ENCODE peak calls at places on chromosomes 11 and 22, in six cellular contexts. One of them, this sample, is unnamed.

GRCh38 chr22:36577019-36577418 is 48.1 kb upstream of the EIF3D start:
- DNase-seq in natural killer cell: no peak
- DNase-seq in AG04449: peak
- DNase-seq in dorsolateral prefrontal cortex: no peak
- DNase-seq in lower lobe of right lung: no peak
- DNase-seq in fibroblast of pulmonary artery: peak
- DNase-seq in this sample: no peak

GRCh38 chr22:40463017-40463631 is 92.7 kb downstream of the SGSM3 start:
- DNase-seq in natural killer cell: peak
- DNase-seq in AG04449: no peak
- DNase-seq in dorsolateral prefrontal cortex: no peak
- DNase-seq in lower lobe of right lung: no peak
- DNase-seq in fibroblast of pulmonary artery: no peak
- DNase-seq in this sample: no peak

GRCh38 chr11:76419896-76420295 is 24.9 kb upstream of the EMSY start:
- DNase-seq in natural killer cell: no peak
- DNase-seq in AG04449: no peak
- DNase-seq in dorsolateral prefrontal cortex: no peak
- DNase-seq in lower lobe of right lung: no peak
- DNase-seq in fibroblast of pulmonary artery: no peak
- DNase-seq in this sample: no peak

GRCh38 chr11:102592634-102593581 is 32.2 kb downstream of the MMP20 start:
- DNase-seq in natural killer cell: no peak
- DNase-seq in AG04449: no peak
- DNase-seq in dorsolateral prefrontal cortex: no peak
- DNase-seq in lower lobe of right lung: no peak
- DNase-seq in fibroblast of pulmonary artery: peak
- DNase-seq in this sample: no peak

GRCh38 chr22:27100789-27101188 is 443.4 kb downstream of the MIAT start:
- DNase-seq in natural killer cell: no peak
- DNase-seq in AG04449: no peak
- DNase-seq in dorsolateral prefrontal cortex: no peak
- DNase-seq in lower lobe of right lung: no peak
- DNase-seq in fibroblast of pulmonary artery: peak
- DNase-seq in this sample: no peak

GRCh38 chr22:17191163-17191562 is 28.1 kb downstream of the ADA2 start:
- DNase-seq in natural killer cell: no peak
- DNase-seq in AG04449: no peak
- DNase-seq in dorsolateral prefrontal cortex: no peak
- DNase-seq in lower lobe of right lung: no peak
- DNase-seq in fibroblast of pulmonary artery: no peak
- DNase-seq in this sample: no peak

GRCh38 chr11:13487661-13488030 is 8.2 kb downstream of the PTH start:
- DNase-seq in natural killer cell: no peak
- DNase-seq in AG04449: no peak
- DNase-seq in dorsolateral prefrontal cortex: no peak
- DNase-seq in lower lobe of right lung: no peak
- DNase-seq in fibroblast of pulmonary artery: peak
- DNase-seq in this sample: no peak

GRCh38 chr22:43417555-43417954 is 5.7 kb downstream of the MPPED1 start:
- DNase-seq in natural killer cell: no peak
- DNase-seq in AG04449: no peak
- DNase-seq in dorsolateral prefrontal cortex: no peak
- DNase-seq in lower lobe of right lung: no peak
- DNase-seq in fibroblast of pulmonary artery: no peak
- DNase-seq in this sample: no peak

GRCh38 chr11:121649798-121650197 is 197.0 kb upstream of the SORL1-AS1 start:
- DNase-seq in natural killer cell: no peak
- DNase-seq in AG04449: no peak
- DNase-seq in dorsolateral prefrontal cortex: no peak
- DNase-seq in lower lobe of right lung: no peak
- DNase-seq in fibroblast of pulmonary artery: no peak
- DNase-seq in this sample: no peak

GRCh38 chr22:19482297-19482696 is 2.6 kb downstream of the CDC45 start:
- DNase-seq in natural killer cell: no peak
- DNase-seq in AG04449: no peak
- DNase-seq in dorsolateral prefrontal cortex: no peak
- DNase-seq in lower lobe of right lung: no peak
- DNase-seq in fibroblast of pulmonary artery: no peak
- DNase-seq in this sample: no peak

GRCh38 chr11:12235549-12235944 is 125.2 kb downstream of the MICAL2 start:
- DNase-seq in natural killer cell: no peak
- DNase-seq in AG04449: no peak
- DNase-seq in dorsolateral prefrontal cortex: no peak
- DNase-seq in lower lobe of right lung: no peak
- DNase-seq in fibroblast of pulmonary artery: peak
- DNase-seq in this sample: no peak

GRCh38 chr11:126284829-126285228 is 1.9 kb downstream of the TIRAP start:
- DNase-seq in natural killer cell: no peak
- DNase-seq in AG04449: peak
- DNase-seq in dorsolateral prefrontal cortex: peak
- DNase-seq in lower lobe of right lung: no peak
- DNase-seq in fibroblast of pulmonary artery: peak
- DNase-seq in this sample: peak

GRCh38 chr11:34345012-34345804 is 12.6 kb downstream of the ABTB2 start:
- DNase-seq in natural killer cell: no peak
- DNase-seq in AG04449: no peak
- DNase-seq in dorsolateral prefrontal cortex: no peak
- DNase-seq in lower lobe of right lung: no peak
- DNase-seq in fibroblast of pulmonary artery: peak
- DNase-seq in this sample: no peak

GRCh38 chr11:33063326-33063775 is 24.0 kb downstream of the TCP11L1 start:
- DNase-seq in natural killer cell: no peak
- DNase-seq in AG04449: no peak
- DNase-seq in dorsolateral prefrontal cortex: no peak
- DNase-seq in lower lobe of right lung: no peak
- DNase-seq in fibroblast of pulmonary artery: peak
- DNase-seq in this sample: no peak

GRCh38 chr11:129852125-129852740 is 36.6 kb downstream of the TMEM45B start:
- DNase-seq in natural killer cell: no peak
- DNase-seq in AG04449: no peak
- DNase-seq in dorsolateral prefrontal cortex: no peak
- DNase-seq in lower lobe of right lung: no peak
- DNase-seq in fibroblast of pulmonary artery: no peak
- DNase-seq in this sample: no peak

DNA sequence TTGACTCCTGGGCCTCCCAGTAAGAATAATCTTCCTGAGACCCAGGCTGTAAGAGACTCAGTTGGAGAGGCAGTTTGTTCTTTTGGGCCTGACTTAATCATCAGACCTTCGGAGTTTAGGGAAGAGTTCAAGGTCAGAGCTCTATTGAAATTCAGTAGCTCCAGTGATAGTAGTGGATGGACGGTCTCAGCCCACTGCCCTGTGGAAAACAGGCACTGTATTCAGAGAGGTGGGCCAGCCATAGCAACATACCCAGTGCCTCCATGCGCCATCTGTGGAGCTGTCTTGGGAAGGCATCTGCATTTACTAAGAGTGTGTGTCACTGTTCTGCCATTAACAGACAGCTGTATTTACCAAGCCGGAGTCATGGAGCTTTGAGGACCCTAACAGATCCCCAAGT is 2.9 kb downstream of the SMARCB1 start:
- DNase-seq in natural killer cell: no peak
- DNase-seq in AG04449: no peak
- DNase-seq in dorsolateral prefrontal cortex: no peak
- DNase-seq in lower lobe of right lung: peak
- DNase-seq in fibroblast of pulmonary artery: no peak
- DNase-seq in this sample: no peak
- TF ChIP-seq CTCF in natural killer cell: no peak
- TF ChIP-seq CTCF in AG04449: no peak
- TF ChIP-seq CTCF in dorsolateral prefrontal cortex: no peak
- TF ChIP-seq CTCF in lower lobe of right lung: no peak
- TF ChIP-seq CTCF in fibroblast of pulmonary artery: peak
- TF ChIP-seq CTCF in this sample: no peak

GRCh38 chr11:15852179-15852578 is 504.2 kb downstream of the SOX6 start:
- DNase-seq in natural killer cell: no peak
- DNase-seq in AG04449: no peak
- DNase-seq in dorsolateral prefrontal cortex: no peak
- DNase-seq in lower lobe of right lung: no peak
- DNase-seq in fibroblast of pulmonary artery: peak
- DNase-seq in this sample: no peak
- TF ChIP-seq CTCF in natural killer cell: no peak
- TF ChIP-seq CTCF in AG04449: peak
- TF ChIP-seq CTCF in dorsolateral prefrontal cortex: peak
- TF ChIP-seq CTCF in lower lobe of right lung: peak
- TF ChIP-seq CTCF in fibroblast of pulmonary artery: peak
- TF ChIP-seq CTCF in this sample: no peak

GRCh38 chr11:82775736-82776346 is 42.2 kb upstream of the FAM181B start:
- DNase-seq in natural killer cell: no peak
- DNase-seq in AG04449: no peak
- DNase-seq in dorsolateral prefrontal cortex: no peak
- DNase-seq in lower lobe of right lung: no peak
- DNase-seq in fibroblast of pulmonary artery: peak
- DNase-seq in this sample: no peak
- TF ChIP-seq CTCF in natural killer cell: peak
- TF ChIP-seq CTCF in AG04449: peak
- TF ChIP-seq CTCF in dorsolateral prefrontal cortex: peak
- TF ChIP-seq CTCF in lower lobe of right lung: peak
- TF ChIP-seq CTCF in fibroblast of pulmonary artery: peak
- TF ChIP-seq CTCF in this sample: no peak

GRCh38 chr11:135033545-135033944 is 621.5 kb upstream of the B3GAT1 start:
- DNase-seq in natural killer cell: no peak
- DNase-seq in AG04449: no peak
- DNase-seq in dorsolateral prefrontal cortex: no peak
- DNase-seq in lower lobe of right lung: no peak
- DNase-seq in fibroblast of pulmonary artery: no peak
- DNase-seq in this sample: no peak
- TF ChIP-seq CTCF in natural killer cell: no peak
- TF ChIP-seq CTCF in AG04449: peak
- TF ChIP-seq CTCF in dorsolateral prefrontal cortex: peak
- TF ChIP-seq CTCF in lower lobe of right lung: peak
- TF ChIP-seq CTCF in fibroblast of pulmonary artery: no peak
- TF ChIP-seq CTCF in this sample: no peak

DNA sequence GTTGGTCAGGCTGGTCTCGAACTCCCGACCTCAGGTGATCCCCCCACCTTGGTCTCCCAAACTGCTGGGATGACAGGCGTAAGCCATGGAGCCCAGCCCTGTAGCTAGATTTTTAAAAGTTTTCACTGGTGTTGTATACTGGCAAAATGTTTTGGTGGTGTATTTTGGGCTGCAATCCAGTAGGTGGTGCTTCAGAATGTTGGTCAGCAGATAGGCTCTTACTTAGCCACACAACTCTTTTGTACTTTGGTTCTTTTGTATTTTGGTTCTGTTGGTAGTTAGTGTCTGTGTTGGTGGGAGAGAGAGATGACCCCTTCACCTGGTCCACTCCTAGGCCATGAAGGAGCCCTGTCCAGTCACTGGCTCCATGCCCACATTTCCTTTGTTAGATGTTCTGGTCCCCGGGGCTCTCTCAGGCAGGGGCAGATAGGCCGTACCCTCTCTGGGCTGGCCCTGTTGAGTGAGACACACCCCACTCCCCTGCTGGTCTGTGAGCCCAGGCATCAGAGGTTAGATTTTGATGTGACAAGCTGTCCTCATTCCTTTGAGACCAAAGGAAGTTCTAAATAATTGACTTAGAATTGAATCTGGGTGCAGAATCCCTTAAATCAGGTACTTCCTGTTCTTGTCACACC is 123.8 kb downstream of the DDX10 start:
- DNase-seq in natural killer cell: no peak
- DNase-seq in AG04449: no peak
- DNase-seq in dorsolateral prefrontal cortex: no peak
- DNase-seq in lower lobe of right lung: no peak
- DNase-seq in fibroblast of pulmonary artery: peak
- DNase-seq in this sample: no peak
- TF ChIP-seq CTCF in natural killer cell: no peak
- TF ChIP-seq CTCF in AG04449: peak
- TF ChIP-seq CTCF in dorsolateral prefrontal cortex: peak
- TF ChIP-seq CTCF in lower lobe of right lung: no peak
- TF ChIP-seq CTCF in fibroblast of pulmonary artery: peak
- TF ChIP-seq CTCF in this sample: no peak

This sample was measured in omental fat pad.